ENCODE peak calls at places on chromosomes 1 and 21, in eight cellular contexts. One of them, this sample, is unnamed.

GRCh38 chr1:7042322-7043231 is 257.3 kb downstream of the CAMTA1 start:
- DNase-seq in psoas muscle: no peak
- DNase-seq in kidney: no peak
- DNase-seq in CD14-positive monocyte: no peak
- DNase-seq in fibroblast of mammary gland: peak; percentile 48
- DNase-seq in A673: peak; percentile 41
- DNase-seq in PC-3: peak; percentile 58
- DNase-seq in OCI-LY7: peak; percentile 40
- DNase-seq in this sample: peak; percentile 27

GRCh38 chr1:86245566-86246190 is 89.1 kb upstream of the COL24A1 start:
- DNase-seq in A673: no peak
- DNase-seq in PC-3: peak; percentile 41
- DNase-seq in CD14-positive monocyte: no peak
- DNase-seq in psoas muscle: no peak
- DNase-seq in kidney: no peak
- DNase-seq in OCI-LY7: no peak
- DNase-seq in fibroblast of mammary gland: no peak
- DNase-seq in this sample: no peak

GRCh38 chr1:71804140-71804539 is 478.2 kb downstream of the NEGR1 start:
- DNase-seq in psoas muscle: no peak
- DNase-seq in fibroblast of mammary gland: peak; percentile 7
- DNase-seq in PC-3: no peak
- DNase-seq in OCI-LY7: no peak
- DNase-seq in CD14-positive monocyte: no peak
- DNase-seq in kidney: no peak
- DNase-seq in A673: peak; percentile 8
- DNase-seq in this sample: no peak

GRCh38 chr1:8497196-8497878 is 179.4 kb downstream of the SLC45A1 start:
- DNase-seq in A673: no peak
- DNase-seq in PC-3: peak; percentile 11
- DNase-seq in fibroblast of mammary gland: peak; percentile 91
- DNase-seq in CD14-positive monocyte: no peak
- DNase-seq in OCI-LY7: peak; percentile 84
- DNase-seq in kidney: no peak
- DNase-seq in psoas muscle: no peak
- DNase-seq in this sample: peak; percentile 96

GRCh38 chr1:201460783-201461182 is 8.2 kb downstream of the PHLDA3 start:
- DNase-seq in CD14-positive monocyte: no peak
- DNase-seq in psoas muscle: no peak
- DNase-seq in PC-3: no peak
- DNase-seq in A673: no peak
- DNase-seq in fibroblast of mammary gland: no peak
- DNase-seq in OCI-LY7: no peak
- DNase-seq in kidney: no peak
- DNase-seq in this sample: no peak

GRCh38 chr1:50332941-50333594 is 90.2 kb downstream of the DMRTA2 start:
- DNase-seq in psoas muscle: peak; percentile 62
- DNase-seq in kidney: peak; percentile 81
- DNase-seq in CD14-positive monocyte: no peak
- DNase-seq in A673: peak; percentile 68
- DNase-seq in OCI-LY7: peak; percentile 41
- DNase-seq in PC-3: peak; percentile 35
- DNase-seq in fibroblast of mammary gland: peak; percentile 43
- DNase-seq in this sample: peak; percentile 40

GRCh38 chr1:202007279-202007678 is 3.1 kb upstream of the ELF3 start:
- DNase-seq in CD14-positive monocyte: no peak
- DNase-seq in A673: no peak
- DNase-seq in OCI-LY7: no peak
- DNase-seq in fibroblast of mammary gland: no peak
- DNase-seq in kidney: no peak
- DNase-seq in psoas muscle: no peak
- DNase-seq in PC-3: no peak
- DNase-seq in this sample: no peak

GRCh38 chr1:8011016-8011415 is 15.1 kb downstream of the ERRFI1 start:
- DNase-seq in CD14-positive monocyte: no peak
- DNase-seq in psoas muscle: peak; percentile 67
- DNase-seq in kidney: no peak
- DNase-seq in OCI-LY7: no peak
- DNase-seq in fibroblast of mammary gland: peak; percentile 18
- DNase-seq in PC-3: no peak
- DNase-seq in A673: no peak
- DNase-seq in this sample: peak; percentile 13

GRCh38 chr1:85343213-85343611 is 66.8 kb upstream of the BCL10 start:
- DNase-seq in OCI-LY7: no peak
- DNase-seq in kidney: no peak
- DNase-seq in CD14-positive monocyte: no peak
- DNase-seq in A673: no peak
- DNase-seq in fibroblast of mammary gland: no peak
- DNase-seq in psoas muscle: no peak
- DNase-seq in PC-3: no peak
- DNase-seq in this sample: no peak

GRCh38 chr1:59323879-59324278 is 27.0 kb downstream of the FGGY start:
- DNase-seq in PC-3: no peak
- DNase-seq in kidney: no peak
- DNase-seq in OCI-LY7: no peak
- DNase-seq in psoas muscle: no peak
- DNase-seq in CD14-positive monocyte: no peak
- DNase-seq in fibroblast of mammary gland: no peak
- DNase-seq in A673: no peak
- DNase-seq in this sample: no peak

GRCh38 chr1:15282038-15282437 is 35.0 kb downstream of the FHAD1 start:
- DNase-seq in PC-3: no peak
- DNase-seq in CD14-positive monocyte: no peak
- DNase-seq in OCI-LY7: no peak
- DNase-seq in fibroblast of mammary gland: no peak
- DNase-seq in psoas muscle: no peak
- DNase-seq in A673: no peak
- DNase-seq in kidney: peak; percentile 25
- DNase-seq in this sample: no peak

GRCh38 chr1:153919879-153920852 is 2.6 kb downstream of the GATAD2B start:
- DNase-seq in PC-3: peak; percentile 21
- DNase-seq in OCI-LY7: peak; percentile 58
- DNase-seq in CD14-positive monocyte: no peak
- DNase-seq in A673: peak; percentile 37
- DNase-seq in psoas muscle: no peak
- DNase-seq in fibroblast of mammary gland: peak; percentile 53
- DNase-seq in kidney: no peak
- DNase-seq in this sample: peak; percentile 37

GRCh38 chr1:94103608-94104007 is 17.3 kb downstream of the ABCA4 start:
- DNase-seq in kidney: no peak
- DNase-seq in OCI-LY7: no peak
- DNase-seq in A673: no peak
- DNase-seq in PC-3: no peak
- DNase-seq in psoas muscle: no peak
- DNase-seq in CD14-positive monocyte: no peak
- DNase-seq in fibroblast of mammary gland: no peak
- DNase-seq in this sample: no peak

GRCh38 chr21:46048926-46049889 is 48.7 kb upstream of the COL6A2 start:
- DNase-seq in CD14-positive monocyte: no peak
- DNase-seq in A673: peak; percentile 77
- DNase-seq in fibroblast of mammary gland: peak; percentile 100
- DNase-seq in kidney: peak; percentile 95
- DNase-seq in PC-3: peak; percentile 94
- DNase-seq in psoas muscle: peak; percentile 91
- DNase-seq in OCI-LY7: no peak
- DNase-seq in this sample: peak; percentile 100

GRCh38 chr1:51325391-51325790 is 5.0 kb downstream of the TTC39A start:
- DNase-seq in fibroblast of mammary gland: no peak
- DNase-seq in OCI-LY7: no peak
- DNase-seq in psoas muscle: no peak
- DNase-seq in kidney: no peak
- DNase-seq in A673: no peak
- DNase-seq in CD14-positive monocyte: no peak
- DNase-seq in PC-3: no peak
- DNase-seq in this sample: no peak

GRCh38 chr21:44618909-44619308 is 7.0 kb downstream of the KRTAP10-8 start:
- DNase-seq in PC-3: peak; percentile 19
- DNase-seq in kidney: no peak
- DNase-seq in fibroblast of mammary gland: no peak
- DNase-seq in CD14-positive monocyte: no peak
- DNase-seq in A673: no peak
- DNase-seq in OCI-LY7: peak; percentile 36
- DNase-seq in psoas muscle: no peak
- DNase-seq in this sample: no peak

GRCh38 chr21:44616591-44616926 is 4.7 kb downstream of the KRTAP10-8 start:
- DNase-seq in fibroblast of mammary gland: no peak
- DNase-seq in kidney: no peak
- DNase-seq in CD14-positive monocyte: no peak
- DNase-seq in PC-3: no peak
- DNase-seq in OCI-LY7: no peak
- DNase-seq in A673: no peak
- DNase-seq in psoas muscle: no peak
- DNase-seq in this sample: no peak

GRCh38 chr21:44619886-44620285 is 7.0 kb upstream of the KRTAP10-9 start:
- DNase-seq in PC-3: no peak
- DNase-seq in fibroblast of mammary gland: no peak
- DNase-seq in OCI-LY7: no peak
- DNase-seq in psoas muscle: no peak
- DNase-seq in A673: no peak
- DNase-seq in kidney: no peak
- DNase-seq in CD14-positive monocyte: no peak
- DNase-seq in this sample: no peak

GRCh38 chr21:44617071-44617501 is 5.2 kb downstream of the KRTAP10-8 start:
- DNase-seq in A673: no peak
- DNase-seq in kidney: peak; percentile 70
- DNase-seq in PC-3: no peak
- DNase-seq in psoas muscle: no peak
- DNase-seq in OCI-LY7: no peak
- DNase-seq in fibroblast of mammary gland: no peak
- DNase-seq in CD14-positive monocyte: no peak
- DNase-seq in this sample: no peak

DNA sequence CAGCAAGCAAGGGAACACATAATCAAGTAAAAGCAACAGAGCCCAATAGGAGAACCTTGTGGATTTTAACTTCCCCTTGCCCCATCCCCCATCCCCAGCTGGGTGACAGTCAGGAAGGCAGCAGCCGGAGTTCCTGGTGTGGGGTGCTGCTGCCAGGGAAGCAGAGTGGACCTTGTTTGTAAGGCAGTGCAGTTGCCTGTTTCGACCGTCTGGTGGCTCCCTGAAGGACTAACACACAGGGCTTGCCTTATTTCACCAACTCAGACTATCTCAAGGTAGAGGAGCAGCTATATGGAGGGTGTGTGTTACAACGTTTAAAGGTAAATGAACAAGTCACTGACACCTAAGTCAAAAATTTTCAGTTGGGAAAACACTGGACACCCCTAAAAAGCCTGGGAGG is 6.6 kb downstream of the KRTAP10-8 start:
- DNase-seq in OCI-LY7: peak; percentile 5
- DNase-seq in fibroblast of mammary gland: no peak
- DNase-seq in psoas muscle: peak; percentile 29
- DNase-seq in kidney: no peak
- DNase-seq in CD14-positive monocyte: no peak
- DNase-seq in A673: no peak
- DNase-seq in PC-3: peak; percentile 22
- DNase-seq in this sample: no peak
- TF ChIP-seq CTCF in OCI-LY7: no peak
- TF ChIP-seq CTCF in fibroblast of mammary gland: no peak
- TF ChIP-seq CTCF in psoas muscle: peak; percentile 17
- TF ChIP-seq CTCF in kidney: peak; percentile 25
- TF ChIP-seq CTCF in CD14-positive monocyte: no peak
- TF ChIP-seq CTCF in A673: no peak
- TF ChIP-seq CTCF in PC-3: peak; percentile 47
- TF ChIP-seq CTCF in this sample: no peak

GRCh38 chr1:16922885-16923431 is 1.2 kb downstream of the CROCC start:
- DNase-seq in fibroblast of mammary gland: no peak
- DNase-seq in CD14-positive monocyte: no peak
- DNase-seq in A673: no peak
- DNase-seq in psoas muscle: peak; percentile 10
- DNase-seq in kidney: peak; percentile 73
- DNase-seq in OCI-LY7: no peak
- DNase-seq in PC-3: no peak
- DNase-seq in this sample: no peak

GRCh38 chr1:16926491-16927195 is 4.9 kb downstream of the CROCC start:
- DNase-seq in psoas muscle: no peak
- DNase-seq in PC-3: no peak
- DNase-seq in A673: peak; percentile 40
- DNase-seq in OCI-LY7: no peak
- DNase-seq in CD14-positive monocyte: no peak
- DNase-seq in fibroblast of mammary gland: no peak
- DNase-seq in kidney: peak; percentile 66
- DNase-seq in this sample: no peak

GRCh38 chr1:16924216-16924918 is 2.6 kb downstream of the CROCC start:
- DNase-seq in kidney: peak; percentile 84
- DNase-seq in fibroblast of mammary gland: no peak
- DNase-seq in PC-3: no peak
- DNase-seq in A673: no peak
- DNase-seq in psoas muscle: peak; percentile 13
- DNase-seq in CD14-positive monocyte: no peak
- DNase-seq in OCI-LY7: no peak
- DNase-seq in this sample: no peak

GRCh38 chr1:16925635-16926490 is 4.1 kb downstream of the CROCC start:
- DNase-seq in kidney: peak; percentile 79
- DNase-seq in PC-3: no peak
- DNase-seq in psoas muscle: peak; percentile 14
- DNase-seq in OCI-LY7: no peak
- DNase-seq in fibroblast of mammary gland: no peak
- DNase-seq in A673: no peak
- DNase-seq in CD14-positive monocyte: no peak
- DNase-seq in this sample: no peak

GRCh38 chr1:16924919-16925477 is 3.3 kb downstream of the CROCC start:
- DNase-seq in psoas muscle: peak; percentile 7
- DNase-seq in CD14-positive monocyte: no peak
- DNase-seq in OCI-LY7: no peak
- DNase-seq in fibroblast of mammary gland: no peak
- DNase-seq in PC-3: no peak
- DNase-seq in kidney: peak; percentile 70
- DNase-seq in A673: no peak
- DNase-seq in this sample: no peak
- TF ChIP-seq CTCF in psoas muscle: no peak
- TF ChIP-seq CTCF in CD14-positive monocyte: no peak
- TF ChIP-seq CTCF in OCI-LY7: peak; percentile 28
- TF ChIP-seq CTCF in fibroblast of mammary gland: no peak
- TF ChIP-seq CTCF in PC-3: no peak
- TF ChIP-seq CTCF in kidney: no peak
- TF ChIP-seq CTCF in A673: peak; percentile 10
- TF ChIP-seq CTCF in this sample: no peak

GRCh38 chr1:179090522-179090921 is 8.7 kb downstream of the TOR3A start:
- DNase-seq in OCI-LY7: no peak
- DNase-seq in kidney: no peak
- DNase-seq in fibroblast of mammary gland: no peak
- DNase-seq in psoas muscle: no peak
- DNase-seq in PC-3: no peak
- DNase-seq in A673: peak; percentile 83
- DNase-seq in CD14-positive monocyte: no peak
- DNase-seq in this sample: no peak
- TF ChIP-seq CTCF in OCI-LY7: no peak
- TF ChIP-seq CTCF in kidney: no peak
- TF ChIP-seq CTCF in fibroblast of mammary gland: peak; percentile 17
- TF ChIP-seq CTCF in psoas muscle: peak; percentile 11
- TF ChIP-seq CTCF in PC-3: no peak
- TF ChIP-seq CTCF in A673: peak; percentile 33
- TF ChIP-seq CTCF in CD14-positive monocyte: no peak
- TF ChIP-seq CTCF in this sample: peak; percentile 8

DNA sequence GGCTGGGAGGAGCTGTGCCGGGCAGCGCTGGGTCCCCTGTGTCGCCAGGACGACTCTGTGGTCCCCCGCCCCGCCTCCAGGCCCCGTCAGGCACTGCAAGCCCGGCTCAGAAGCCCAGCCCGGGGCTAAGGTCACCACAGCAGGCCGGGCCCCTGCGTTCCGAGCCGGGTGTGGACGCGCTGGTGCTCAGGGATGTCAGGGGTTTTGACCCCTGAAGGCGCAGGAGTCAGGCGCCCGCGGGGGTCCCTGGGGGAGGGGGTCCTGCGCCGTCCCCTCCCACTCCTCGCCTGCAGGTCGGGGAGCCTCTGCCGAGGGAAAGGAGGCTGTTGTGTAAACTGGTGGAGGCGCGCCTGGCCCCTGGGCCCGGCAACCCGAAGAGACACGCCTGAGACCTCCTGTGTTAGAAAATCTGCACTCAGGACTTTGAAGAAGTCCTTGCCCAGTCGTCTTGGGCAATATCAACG is 23.7 kb upstream of the TMEM54 start:
- DNase-seq in CD14-positive monocyte: no peak
- DNase-seq in psoas muscle: no peak
- DNase-seq in fibroblast of mammary gland: no peak
- DNase-seq in PC-3: no peak
- DNase-seq in A673: no peak
- DNase-seq in OCI-LY7: no peak
- DNase-seq in kidney: no peak
- DNase-seq in this sample: no peak
- TF ChIP-seq CTCF in CD14-positive monocyte: no peak
- TF ChIP-seq CTCF in psoas muscle: no peak
- TF ChIP-seq CTCF in fibroblast of mammary gland: no peak
- TF ChIP-seq CTCF in PC-3: no peak
- TF ChIP-seq CTCF in A673: no peak
- TF ChIP-seq CTCF in OCI-LY7: no peak
- TF ChIP-seq CTCF in kidney: no peak
- TF ChIP-seq CTCF in this sample: no peak